ENCODE peak calls at places on chromosomes 7 and 10, in four cellular contexts. One of them, this sample, is unnamed.

GRCh38 chr10:119233821-119234220 is 26.4 kb downstream of the GRK5 start:
- DNase-seq in foreskin fibroblast: peak
- DNase-seq in cardiac muscle cell: no peak
- DNase-seq in GM23338: no peak
- DNase-seq in this sample: no peak

GRCh38 chr7:15829689-15830088 is 143.2 kb upstream of the MEOX2 start:
- DNase-seq in foreskin fibroblast: peak
- DNase-seq in cardiac muscle cell: no peak
- DNase-seq in GM23338: no peak
- DNase-seq in this sample: no peak

GRCh38 chr10:98316661-98317060 is 48.7 kb upstream of the LOXL4 start:
- DNase-seq in foreskin fibroblast: peak
- DNase-seq in cardiac muscle cell: no peak
- DNase-seq in GM23338: no peak
- DNase-seq in this sample: no peak

GRCh38 chr7:110569486-110569885 is 521.4 kb upstream of the LRRN3 start:
- DNase-seq in foreskin fibroblast: no peak
- DNase-seq in cardiac muscle cell: no peak
- DNase-seq in GM23338: no peak
- DNase-seq in this sample: no peak

GRCh38 chr7:53087274-53087673 is 51.8 kb downstream of the POM121L12 start:
- DNase-seq in foreskin fibroblast: no peak
- DNase-seq in cardiac muscle cell: no peak
- DNase-seq in GM23338: no peak
- DNase-seq in this sample: no peak

GRCh38 chr7:45013465-45013967 is 13.5 kb downstream of the CCM2 start:
- DNase-seq in foreskin fibroblast: no peak
- DNase-seq in cardiac muscle cell: no peak
- DNase-seq in GM23338: no peak
- DNase-seq in this sample: no peak

GRCh38 chr10:114856544-114857287 is 35.1 kb downstream of the FHIP2A start:
- DNase-seq in foreskin fibroblast: peak
- DNase-seq in cardiac muscle cell: no peak
- DNase-seq in GM23338: no peak
- DNase-seq in this sample: no peak

GRCh38 chr7:69531050-69531449 is 67.2 kb upstream of the AUTS2 start:
- DNase-seq in foreskin fibroblast: no peak
- DNase-seq in cardiac muscle cell: no peak
- DNase-seq in GM23338: no peak
- DNase-seq in this sample: no peak

GRCh38 chr10:79376078-79376628 is 28.9 kb downstream of the PPIF start:
- DNase-seq in foreskin fibroblast: no peak
- DNase-seq in cardiac muscle cell: no peak
- DNase-seq in GM23338: no peak
- DNase-seq in this sample: no peak

GRCh38 chr7:108112683-108113082 is 17.5 kb downstream of the LAMB4 start:
- DNase-seq in foreskin fibroblast: no peak
- DNase-seq in cardiac muscle cell: no peak
- DNase-seq in GM23338: no peak
- DNase-seq in this sample: no peak

GRCh38 chr10:110498087-110498981 is 627 bp downstream of the DUSP5 start:
- DNase-seq in foreskin fibroblast: peak
- DNase-seq in cardiac muscle cell: peak
- DNase-seq in GM23338: peak
- DNase-seq in this sample: no peak

GRCh38 chr7:27162930-27163775 is 2.2 kb downstream of the HOXA9 start:
- DNase-seq in foreskin fibroblast: no peak
- DNase-seq in cardiac muscle cell: no peak
- DNase-seq in GM23338: no peak
- DNase-seq in this sample: no peak

GRCh38 chr10:66642217-66642616 is 283.6 kb upstream of the LRRTM3 start:
- DNase-seq in foreskin fibroblast: no peak
- DNase-seq in cardiac muscle cell: no peak
- DNase-seq in GM23338: no peak
- DNase-seq in this sample: no peak

GRCh38 chr10:123009105-123009805 is 449 bp downstream of the ACADSB start:
- DNase-seq in foreskin fibroblast: peak
- DNase-seq in cardiac muscle cell: peak
- DNase-seq in GM23338: peak
- DNase-seq in this sample: no peak

GRCh38 chr10:62017141-62017870 is 115.8 kb downstream of the ARID5B start:
- DNase-seq in foreskin fibroblast: no peak
- DNase-seq in cardiac muscle cell: no peak
- DNase-seq in GM23338: no peak
- DNase-seq in this sample: no peak

GRCh38 chr10:124640538-124641231 is 103.5 kb downstream of the FAM53B start:
- DNase-seq in foreskin fibroblast: no peak
- DNase-seq in cardiac muscle cell: no peak
- DNase-seq in GM23338: no peak
- DNase-seq in this sample: no peak

GRCh38 chr10:21069278-21069677 is 172.2 kb upstream of the NEBL start:
- DNase-seq in foreskin fibroblast: no peak
- DNase-seq in cardiac muscle cell: peak
- DNase-seq in GM23338: no peak
- DNase-seq in this sample: no peak

GRCh38 chr10:102419561-102420442 is 834 bp upstream of the FBXL15 start:
- DNase-seq in foreskin fibroblast: peak
- DNase-seq in cardiac muscle cell: peak
- DNase-seq in GM23338: peak
- DNase-seq in this sample: no peak

GRCh38 chr10:114767101-114767588 is 54.4 kb upstream of the FHIP2A start:
- DNase-seq in foreskin fibroblast: peak
- DNase-seq in cardiac muscle cell: no peak
- DNase-seq in GM23338: no peak
- DNase-seq in this sample: no peak

GRCh38 chr10:79112898-79113431 is 44.2 kb downstream of the ZMIZ1 start:
- DNase-seq in foreskin fibroblast: peak
- DNase-seq in cardiac muscle cell: peak
- DNase-seq in GM23338: no peak
- DNase-seq in this sample: no peak

GRCh38 chr10:3179174-3179573 is 6.6 kb upstream of the PITRM1 start:
- DNase-seq in foreskin fibroblast: no peak
- DNase-seq in cardiac muscle cell: no peak
- DNase-seq in GM23338: no peak
- DNase-seq in this sample: no peak

GRCh38 chr10:63262674-63263073 is 129.5 kb downstream of the NRBF2 start:
- DNase-seq in foreskin fibroblast: no peak
- DNase-seq in cardiac muscle cell: no peak
- DNase-seq in GM23338: no peak
- DNase-seq in this sample: no peak

GRCh38 chr10:1347962-1348772 is 292.0 kb downstream of the WDR37 start:
- DNase-seq in foreskin fibroblast: no peak
- DNase-seq in cardiac muscle cell: no peak
- DNase-seq in GM23338: no peak
- DNase-seq in this sample: no peak

GRCh38 chr10:110354322-110354766 is 49.6 kb upstream of the SMNDC1 start:
- DNase-seq in foreskin fibroblast: peak
- DNase-seq in cardiac muscle cell: peak
- DNase-seq in GM23338: peak
- DNase-seq in this sample: peak

GRCh38 chr7:156096806-156097538 is 284.7 kb upstream of the SHH start:
- DNase-seq in foreskin fibroblast: no peak
- DNase-seq in cardiac muscle cell: no peak
- DNase-seq in GM23338: no peak
- DNase-seq in this sample: peak

GRCh38 chr7:158957921-158958471 is 101.6 kb downstream of the DYNC2I1 start:
- DNase-seq in foreskin fibroblast: no peak
- DNase-seq in cardiac muscle cell: no peak
- DNase-seq in GM23338: peak
- DNase-seq in this sample: peak

GRCh38 chr10:129373718-129374117 is 93.3 kb upstream of the MGMT start:
- DNase-seq in foreskin fibroblast: no peak
- DNase-seq in cardiac muscle cell: no peak
- DNase-seq in GM23338: no peak
- DNase-seq in this sample: no peak
- H3K4me3 ChIP-seq in foreskin fibroblast: no peak
- H3K4me3 ChIP-seq in cardiac muscle cell: no peak
- H3K4me3 ChIP-seq in GM23338: no peak
- H3K4me3 ChIP-seq in this sample: no peak

GRCh38 chr10:46028584-46029570 is 1.5 kb downstream of the NCOA4 start:
- DNase-seq in foreskin fibroblast: peak
- DNase-seq in cardiac muscle cell: peak
- DNase-seq in GM23338: peak
- DNase-seq in this sample: no peak
- TF ChIP-seq CTCF in foreskin fibroblast: peak
- TF ChIP-seq CTCF in cardiac muscle cell: peak
- TF ChIP-seq CTCF in GM23338: peak
- TF ChIP-seq CTCF in this sample: peak

DNA sequence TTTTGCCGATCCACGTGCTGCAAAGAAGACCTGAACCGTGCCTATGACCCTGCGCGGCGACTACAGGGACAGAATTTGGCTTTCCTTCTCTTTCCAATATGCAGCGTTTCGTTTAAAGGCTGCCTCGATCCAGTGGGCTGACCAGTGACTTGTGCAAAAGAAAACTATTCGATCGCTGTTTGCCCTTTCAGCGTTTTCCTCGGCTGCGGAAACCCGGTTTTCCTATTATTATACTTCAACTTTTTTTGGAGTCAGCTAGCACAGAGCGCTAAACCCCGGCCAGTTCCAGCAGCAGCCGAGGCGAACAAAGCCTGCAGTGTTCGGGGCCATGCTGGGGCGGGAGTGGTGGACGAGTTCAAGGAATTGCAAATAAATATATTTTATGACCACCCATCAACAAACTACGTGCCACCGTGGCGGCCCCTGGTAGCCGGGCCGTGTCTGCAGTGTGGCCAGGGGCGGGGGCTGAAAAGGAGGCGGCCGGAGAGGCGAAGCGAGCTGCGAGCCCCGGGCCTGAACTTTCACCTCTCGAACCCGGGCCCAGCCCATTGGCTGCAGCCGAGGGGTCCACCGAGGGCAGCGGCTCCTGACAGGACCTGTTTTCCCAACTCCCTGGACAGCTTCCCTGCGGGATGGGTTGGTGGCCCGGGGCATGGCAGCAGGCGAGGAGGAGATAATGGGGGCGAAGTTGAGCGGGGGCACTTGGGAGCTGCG is 164.3 kb upstream of the PPP1R3A start:
- DNase-seq in foreskin fibroblast: peak
- DNase-seq in cardiac muscle cell: peak
- DNase-seq in GM23338: peak
- DNase-seq in this sample: no peak
- H3K4me3 ChIP-seq in foreskin fibroblast: peak
- H3K4me3 ChIP-seq in cardiac muscle cell: peak
- H3K4me3 ChIP-seq in GM23338: peak
- H3K4me3 ChIP-seq in this sample: no peak

GRCh38 chr10:84267503-84268126 is 22.8 kb downstream of the RGR start:
- DNase-seq in foreskin fibroblast: peak
- DNase-seq in cardiac muscle cell: peak
- DNase-seq in GM23338: peak
- DNase-seq in this sample: no peak
- TF ChIP-seq CTCF in foreskin fibroblast: peak
- TF ChIP-seq CTCF in cardiac muscle cell: peak
- TF ChIP-seq CTCF in GM23338: peak
- TF ChIP-seq CTCF in this sample: peak

This sample was measured in LNCaP clone FGC.